ENCODE peak calls at places on chromosomes 6 and 20, in six cellular contexts. U is PC-3, Z is GM23338, O is GM23248, D is hepatocyte, H is OCI-LY7. C is an unnamed sample. For H3K9me2 and H3K36me3, the result is how much of the 10 kb centered on the place peaks cover.

GRCh38 chr20:32495217-32495565 is 89.9 kb downstream of the NOL4L start:
- DNase-seq in U (no peak), Z (no peak), O (no peak), D (no peak), H (no peak), C (no peak)

GRCh38 chr6:104995989-104996617 is 39.2 kb downstream of the LIN28B start:
- DNase-seq in U (peak), Z (no peak), O (peak), D (peak), H (no peak), C (peak)

GRCh38 chr6:35683267-35683666 is 5.4 kb downstream of the FKBP5 start:
- DNase-seq in U (no peak), Z (no peak), O (no peak), D (no peak), H (no peak), C (no peak)

GRCh38 chr6:159193923-159194322 is 24.7 kb downstream of the FNDC1 start:
- DNase-seq in U (no peak), Z (no peak), O (peak), D (no peak), H (peak), C (no peak)

GRCh38 chr6:36075656-36076055 is 48.0 kb downstream of the MAPK14 start:
- DNase-seq in U (peak), Z (peak), O (no peak), D (peak), H (peak), C (no peak)

GRCh38 chr20:25352746-25353145 is 37.9 kb downstream of the ABHD12 start:
- DNase-seq in U (no peak), Z (no peak), O (no peak), D (no peak), H (no peak), C (no peak)

GRCh38 chr6:133236898-133237297 is 4.3 kb upstream of the EYA4 start:
- DNase-seq in U (peak), Z (no peak), O (peak), D (no peak), H (no peak), C (no peak)

GRCh38 chr20:37853823-37854375 is 49.0 kb upstream of the VSTM2L start:
- DNase-seq in U (no peak), Z (no peak), O (no peak), D (no peak), H (no peak), C (no peak)

GRCh38 chr6:134758616-134759015 is 191.3 kb downstream of the ALDH8A1 start:
- DNase-seq in U (no peak), Z (no peak), O (no peak), D (no peak), H (no peak), C (no peak)

GRCh38 chr6:6599468-6599873 is 11.0 kb downstream of the LY86 start:
- DNase-seq in U (no peak), Z (no peak), O (no peak), D (no peak), H (no peak), C (no peak)

GRCh38 chr6:14732845-14733757 is 512.8 kb upstream of the JARID2 start:
- DNase-seq in U (peak), Z (no peak), O (peak), D (no peak), H (no peak), C (no peak)

GRCh38 chr6:147579667-147580066 is 71.2 kb downstream of the SAMD5 start:
- DNase-seq in U (peak), Z (no peak), O (no peak), D (no peak), H (no peak), C (no peak)

GRCh38 chr6:91786474-91787184 is 1199.8 kb upstream of the MAP3K7 start:
- DNase-seq in U (no peak), Z (peak), O (no peak), D (no peak), H (no peak), C (no peak)

GRCh38 chr6:69379518-69379917 is 417.3 kb downstream of the LMBRD1 start:
- DNase-seq in U (no peak), Z (no peak), O (no peak), D (no peak), H (no peak), C (no peak)
- H3K9me2 ChIP-seq in U (under half), Z (under half), O (under half), D (under half), H (under half), C (under half)

GRCh38 chr6:43187821-43188220 is 5.8 kb downstream of the CUL9 start:
- DNase-seq in U (no peak), Z (no peak), O (no peak), D (no peak), H (no peak), C (no peak)
- H3K36me3 ChIP-seq in U (under half), Z (under half), O (under half), D (under half), H (under half), C (under half)

GRCh38 chr20:63564036-63564810 is 9.8 kb downstream of the HELZ2 start:
- DNase-seq in U (no peak), Z (no peak), O (no peak), D (no peak), H (no peak), C (no peak)
- TF ChIP-seq EZH2phosphoT487 in U (no peak), Z (no peak), O (no peak), D (no peak), H (no peak), C (no peak)

GRCh38 chr20:48204499-48204898 is 419.2 kb upstream of the SULF2 start:
- DNase-seq in U (no peak), Z (no peak), O (no peak), D (no peak), H (no peak), C (no peak)

GRCh38 chr20:48203252-48203651 is 418.0 kb upstream of the SULF2 start:
- DNase-seq in U (no peak), Z (no peak), O (no peak), D (no peak), H (no peak), C (no peak)

GRCh38 chr20:48202334-48202733 is 417.1 kb upstream of the SULF2 start:
- DNase-seq in U (no peak), Z (no peak), O (no peak), D (no peak), H (no peak), C (no peak)

GRCh38 chr20:48202774-48203173 is 417.5 kb upstream of the SULF2 start:
- DNase-seq in U (no peak), Z (no peak), O (no peak), D (no peak), H (no peak), C (no peak)

DNA sequence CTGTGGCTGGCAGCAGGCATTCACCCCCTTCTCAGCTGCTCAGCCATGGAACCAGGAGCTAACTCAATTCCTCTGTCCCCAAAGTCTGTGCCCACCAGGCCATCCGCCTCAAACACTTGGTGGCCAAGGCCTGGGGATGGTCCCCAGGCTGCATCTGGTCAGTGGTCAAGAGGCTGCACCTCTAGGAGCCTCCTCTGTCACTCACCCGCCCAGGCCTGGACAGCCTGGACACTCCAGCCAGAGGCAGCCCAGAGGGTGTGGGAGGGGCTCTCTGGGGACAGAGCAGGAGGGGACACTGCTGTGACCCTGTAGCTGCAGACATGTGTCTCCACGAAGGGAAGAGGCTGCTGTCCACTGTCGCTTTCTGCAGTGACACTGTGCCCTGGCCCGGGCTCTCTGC is 416.6 kb upstream of the SULF2 start:
- DNase-seq in U (no peak), Z (no peak), O (no peak), D (no peak), H (no peak), C (no peak)
- H3K9me2 ChIP-seq in U (under half), Z (under half), O (under half), D (under half), H (under half), C (under half)

DNA sequence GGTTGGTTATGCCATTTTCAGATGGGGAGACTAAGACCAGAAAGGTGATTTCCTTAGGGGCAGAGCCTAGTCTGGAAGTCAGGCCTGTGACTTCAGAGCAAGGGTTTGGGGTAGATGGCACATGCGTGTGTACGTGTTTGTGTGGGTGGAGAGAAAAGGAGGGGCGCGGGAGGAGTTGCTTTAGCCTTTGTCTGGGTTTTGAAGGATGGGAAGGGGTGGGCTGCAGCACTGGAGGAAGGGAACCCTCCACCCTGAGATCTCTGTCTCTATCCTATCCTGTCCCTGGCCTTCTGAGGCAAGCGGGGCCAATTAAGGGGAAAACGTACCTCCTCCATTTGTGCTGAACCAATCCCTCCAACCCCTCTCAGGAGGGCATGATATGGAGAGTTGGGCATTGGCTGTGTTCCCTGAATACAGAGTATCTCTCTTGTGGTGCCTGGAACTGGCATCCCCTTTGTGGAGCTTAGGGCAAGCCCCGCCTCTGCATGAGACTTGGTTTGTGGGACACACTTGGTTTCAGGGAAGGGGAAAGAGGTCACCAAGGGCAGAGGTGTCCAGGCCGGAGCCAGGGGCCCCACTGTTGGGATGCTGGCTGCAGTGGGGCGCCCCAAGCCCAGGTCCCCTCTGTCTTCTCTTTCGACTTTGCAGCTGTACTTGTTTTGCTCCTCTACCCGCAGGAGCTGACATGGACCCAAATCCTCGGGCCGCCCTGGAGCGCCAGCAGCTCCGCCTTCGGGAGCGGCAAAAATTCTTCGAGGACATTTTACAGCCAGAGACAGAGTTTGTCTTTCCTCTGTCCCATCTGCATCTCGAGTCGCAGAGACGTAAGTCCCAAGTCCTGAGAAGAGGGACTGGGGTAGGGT is at the start of gene DBNDD2:
- DNase-seq in U (no peak), Z (no peak), O (no peak), D (no peak), H (no peak), C (no peak)
- H3K36me3 ChIP-seq in U (under half), Z (under half), O (under half), D (under half), H (under half), C (under half)

GRCh38 chr6:18091382-18091781 is 31.1 kb downstream of the NHLRC1 start:
- DNase-seq in U (no peak), Z (no peak), O (no peak), D (no peak), H (no peak), C (no peak)

GRCh38 chr6:18099501-18099900 is 23.0 kb downstream of the NHLRC1 start:
- DNase-seq in U (no peak), Z (no peak), O (no peak), D (no peak), H (no peak), C (no peak)

GRCh38 chr6:18101271-18101670 is 21.2 kb downstream of the NHLRC1 start:
- DNase-seq in U (peak), Z (no peak), O (peak), D (no peak), H (no peak), C (no peak)

GRCh38 chr6:18100296-18100695 is 22.2 kb downstream of the NHLRC1 start:
- DNase-seq in U (no peak), Z (no peak), O (no peak), D (no peak), H (no peak), C (no peak)

DNA sequence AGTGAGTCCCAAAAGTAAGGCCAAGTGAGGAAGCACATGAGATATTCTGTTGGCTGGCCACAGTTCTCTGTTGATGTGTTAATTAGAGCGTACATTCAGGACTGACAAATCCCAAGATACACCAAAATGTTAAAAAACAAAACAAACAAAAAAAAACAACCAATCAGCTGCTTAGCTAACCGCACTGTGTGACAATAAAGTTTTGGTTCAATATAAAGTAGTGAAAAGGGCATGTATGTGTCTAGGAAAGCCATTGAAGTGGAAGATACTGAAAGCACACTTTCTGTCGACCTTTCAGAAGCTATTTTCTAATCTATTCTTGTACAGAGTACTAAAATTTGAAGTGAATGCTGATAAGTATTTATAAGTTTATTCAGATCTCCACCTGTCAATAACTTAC is 26.1 kb downstream of the NHLRC1 start:
- DNase-seq in U (no peak), Z (no peak), O (no peak), D (no peak), H (no peak), C (no peak)
- TF ChIP-seq EZH2phosphoT487 in U (no peak), Z (no peak), O (no peak), D (no peak), H (no peak), C (no peak)

GRCh38 chr6:40688214-40688761 is 101.1 kb upstream of the LRFN2 start:
- DNase-seq in U (no peak), Z (no peak), O (no peak), D (no peak), H (no peak), C (no peak)
- H3K9me2 ChIP-seq in U (under half), Z (under half), O (under half), D (under half), H (under half), C (under half)

GRCh38 chr6:143912671-143913070 is 48.4 kb downstream of the ZC2HC1B start:
- DNase-seq in U (no peak), Z (no peak), O (no peak), D (no peak), H (no peak), C (no peak)
- H3K36me3 ChIP-seq in U (under half), Z (under half), O (under half), D (under half), H (under half), C (under half)